ENCODE peak calls at places on chromosomes 12 and 14, in six cellular contexts. C is fibroblast of the aortic adventitia; G is effector CD4-positive, alpha-beta T cell; K is ACHN; V is cardiac fibroblast; Z is NCI-H2081. Y is an unnamed sample.

GRCh38 chr14:24429395-24430142 is at the start of the genes CBLN3 and KHNYN:
- DNase-seq in V (peak), K (peak), Z (peak), C (peak), G (peak), Y (peak)

GRCh38 chr12:109523504-109523903 is 46.1 kb downstream of the UBE3B start:
- DNase-seq in Z (no peak), V (no peak), K (no peak), C (no peak), G (no peak), Y (no peak)

GRCh38 chr12:49432616-49433015 is 65.4 kb downstream of the SPATS2 start:
- DNase-seq in V (no peak), Z (no peak), K (no peak), G (no peak), C (no peak), Y (no peak)

GRCh38 chr14:52369305-52369781 is 55.2 kb downstream of the PTGER2 start:
- DNase-seq in G (no peak), K (no peak), Z (no peak), V (peak), C (peak), Y (no peak)

GRCh38 chr14:22112004-22112403 is 438.4 kb upstream of the OR4E1 start:
- DNase-seq in V (no peak), C (no peak), G (peak), Z (no peak), K (peak), Y (no peak)

GRCh38 chr14:33309081-33309480 is 370.4 kb downstream of the NPAS3 start:
- DNase-seq in Z (no peak), G (no peak), V (no peak), C (no peak), K (no peak), Y (no peak)

GRCh38 chr12:132445884-132446471 is 44.0 kb upstream of the FBRSL1 start:
- DNase-seq in C (peak), K (no peak), Z (peak), V (peak), G (peak), Y (peak)

GRCh38 chr12:25151476-25151875 is 43.5 kb downstream of the DNAI7 start:
- DNase-seq in V (peak), C (peak), Z (no peak), K (peak), G (no peak), Y (no peak)

GRCh38 chr12:14654416-14654815 is 42.0 kb downstream of the GUCY2C start:
- DNase-seq in K (no peak), V (no peak), Z (no peak), G (no peak), C (no peak), Y (no peak)

GRCh38 chr12:166425-167091 is 47.4 kb downstream of the SLC6A12 start:
- DNase-seq in Z (no peak), G (no peak), C (no peak), K (no peak), V (no peak), Y (no peak)

GRCh38 chr12:107645630-107646333 is 39.8 kb upstream of the PWP1 start:
- DNase-seq in Z (peak), V (no peak), C (no peak), G (no peak), K (no peak), Y (no peak)

GRCh38 chr12:30847259-30847658 is 79.3 kb upstream of the TSPAN11 start:
- DNase-seq in G (no peak), Z (peak), V (peak), C (peak), K (peak), Y (no peak)

GRCh38 chr12:71662861-71663560 is 637 bp downstream of the ZFC3H1 start:
- DNase-seq in Z (peak), K (peak), G (peak), C (peak), V (peak), Y (peak)

GRCh38 chr14:71482701-71483100 is 449.5 kb upstream of the RGS6 start:
- DNase-seq in K (no peak), V (peak), Z (no peak), G (no peak), C (peak), Y (no peak)

GRCh38 chr14:101221549-101222160 is 318.1 kb upstream of the RTL1 start:
- DNase-seq in G (no peak), K (no peak), V (no peak), Z (no peak), C (no peak), Y (no peak)

GRCh38 chr12:4119157-4119761 is 154.3 kb upstream of the CCND2 start:
- DNase-seq in V (no peak), C (no peak), Z (no peak), G (no peak), K (no peak), Y (no peak)

GRCh38 chr14:100714205-100714781 is 12.4 kb upstream of the DLK1 start:
- DNase-seq in G (no peak), Z (no peak), C (no peak), K (no peak), V (no peak), Y (no peak)

GRCh38 chr12:70660620-70661219 is 23.5 kb upstream of the PTPRB start:
- DNase-seq in K (peak), V (peak), Z (no peak), G (no peak), C (peak), Y (no peak)

GRCh38 chr12:13450231-13451080 is 253.9 kb downstream of the EMP1 start:
- DNase-seq in K (no peak), C (no peak), V (no peak), Z (no peak), G (no peak), Y (no peak)

GRCh38 chr14:58280954-58281787 is 17.2 kb upstream of the ARID4A start:
- DNase-seq in C (peak), G (peak), Z (no peak), V (peak), K (peak), Y (no peak)

GRCh38 chr12:49744363-49744885 is 3.1 kb downstream of the TMBIM6 start:
- DNase-seq in G (no peak), C (no peak), Z (no peak), V (no peak), K (no peak), Y (no peak)

GRCh38 chr14:59483360-59483759 is 848 bp downstream of the L3HYPDH start:
- DNase-seq in K (peak), V (peak), Z (no peak), C (peak), G (peak), Y (no peak)

GRCh38 chr12:71092290-71092689 is 65.5 kb downstream of the TSPAN8 start:
- DNase-seq in K (no peak), Z (no peak), C (no peak), G (no peak), V (no peak), Y (no peak)

GRCh38 chr14:23090254-23090636 is 4.7 kb downstream of the ACIN1 start:
- DNase-seq in K (no peak), V (no peak), G (no peak), Z (no peak), C (no peak), Y (no peak)

GRCh38 chr14:53002576-53002975 is 51.7 kb upstream of the FERMT2 start:
- DNase-seq in Z (no peak), C (no peak), K (no peak), V (no peak), G (no peak), Y (no peak)

GRCh38 chr12:64937466-64937865 is 113.0 kb downstream of the TBC1D30 start:
- DNase-seq in Z (no peak), K (no peak), C (no peak), G (no peak), V (no peak), Y (no peak)

Y was measured in T-helper 22 cell.